ENCODE peak calls at places on chromosome 22, in eight cellular contexts. K is fibroblast of lung, F is adrenal gland, E is IMR-90, Z is spleen, W is lower lobe of right lung, U is tibial nerve, H is endodermal cell. G is an unnamed sample. For H3K27me3, the result is how much of the 10 kb centered on the place peaks cover.

GRCh38 chr22:24187731-24188644 is 6.7 kb downstream of the SUSD2 start:
- DNase-seq in U (no peak), E (no peak), W (no peak), Z (peak), F (no peak), K (no peak), H (no peak), G (no peak)

GRCh38 chr22:38872831-38873248 is 824 bp upstream of the CBX6 start:
- DNase-seq in W (peak), E (peak), Z (peak), U (no peak), H (peak), F (peak), K (peak), G (no peak)

GRCh38 chr22:17890245-17890671 is 116.0 kb upstream of the BID start:
- DNase-seq in E (peak), Z (no peak), F (peak), H (no peak), K (no peak), W (no peak), U (no peak), G (no peak)

GRCh38 chr22:39185601-39186012 is 33.1 kb upstream of the CBX7 start:
- DNase-seq in Z (peak), E (peak), W (peak), K (peak), F (no peak), U (no peak), H (peak), G (no peak)

GRCh38 chr22:42299586-42300285 is 29.3 kb upstream of the TCF20 start:
- DNase-seq in W (no peak), K (no peak), Z (peak), H (peak), F (peak), E (no peak), U (peak), G (no peak)

GRCh38 chr22:24601217-24602104 is 1.5 kb upstream of the GGT1 start:
- DNase-seq in U (no peak), Z (no peak), H (peak), K (no peak), W (peak), F (peak), E (no peak), G (no peak)

GRCh38 chr22:39472570-39473556 is 16.1 kb downstream of the MGAT3 start:
- DNase-seq in K (no peak), Z (no peak), W (no peak), F (no peak), E (no peak), H (no peak), U (no peak), G (no peak)

GRCh38 chr22:26884921-26885320 is 227.5 kb downstream of the MIAT start:
- DNase-seq in U (no peak), W (no peak), H (no peak), E (no peak), K (no peak), F (no peak), Z (no peak), G (no peak)

GRCh38 chr22:38843716-38844660 is at the start of gene NPTXR:
- DNase-seq in W (peak), U (no peak), H (peak), E (peak), F (peak), K (peak), Z (no peak), G (no peak)

GRCh38 chr22:34975721-34976120 is 90.2 kb upstream of the ISX start:
- DNase-seq in W (no peak), F (no peak), Z (no peak), E (no peak), H (peak), U (no peak), K (no peak), G (no peak)

GRCh38 chr22:48044484-48045060 is 1282.1 kb downstream of the TBC1D22A start:
- DNase-seq in F (no peak), W (no peak), H (no peak), Z (no peak), K (no peak), U (no peak), E (no peak), G (no peak)

GRCh38 chr22:40637181-40638150 is 947 bp upstream of the MRTFA start:
- DNase-seq in E (no peak), W (peak), Z (peak), K (no peak), U (peak), H (peak), F (peak), G (no peak)

GRCh38 chr22:38700271-38700788 is 413 bp downstream of the JOSD1 start:
- DNase-seq in Z (peak), H (no peak), W (peak), E (no peak), K (peak), U (no peak), F (peak), G (no peak)

GRCh38 chr22:27980424-27981148 is 61.5 kb upstream of the PITPNB start:
- DNase-seq in H (peak), U (no peak), K (no peak), Z (no peak), E (no peak), W (no peak), F (no peak), G (no peak)

GRCh38 chr22:41801147-41801819 is 804 bp downstream of the CCDC134 start:
- DNase-seq in F (no peak), Z (no peak), W (no peak), U (no peak), E (no peak), H (no peak), K (no peak), G (no peak)

GRCh38 chr22:20992056-20992442 is 9.9 kb downstream of the THAP7 start:
- DNase-seq in H (no peak), K (no peak), F (no peak), U (no peak), Z (no peak), E (no peak), W (no peak), G (no peak)

GRCh38 chr22:33898121-33898520 is 22.2 kb downstream of the LARGE1 start:
- DNase-seq in W (no peak), U (no peak), F (no peak), Z (no peak), H (no peak), K (no peak), E (no peak), G (no peak)

GRCh38 chr22:39239561-39240423 is 5.0 kb downstream of the PDGFB start:
- DNase-seq in U (no peak), E (no peak), Z (no peak), K (no peak), W (peak), H (no peak), F (no peak), G (no peak)

GRCh38 chr22:29396126-29396525 is 7.8 kb upstream of the AP1B1 start:
- DNase-seq in H (peak), U (no peak), Z (no peak), F (no peak), E (no peak), W (no peak), K (no peak), G (no peak)

GRCh38 chr22:29704528-29705285 is 15.1 kb upstream of the CABP7 start:
- DNase-seq in W (no peak), E (peak), H (no peak), Z (no peak), K (peak), U (peak), F (no peak), G (no peak)

GRCh38 chr22:17191163-17191562 is 28.1 kb downstream of the ADA2 start:
- DNase-seq in H (no peak), F (no peak), U (no peak), E (peak), Z (no peak), K (peak), W (no peak), G (no peak)

GRCh38 chr22:39215430-39216142 is 29.2 kb downstream of the PDGFB start:
- DNase-seq in K (no peak), F (no peak), E (no peak), Z (peak), H (peak), U (no peak), W (peak), G (no peak)

GRCh38 chr22:49155039-49155808 is 672.4 kb downstream of the BRD1 start:
- DNase-seq in W (no peak), F (no peak), K (no peak), E (no peak), U (no peak), Z (peak), H (no peak), G (no peak)

GRCh38 chr22:41096391-41096790 is 4.0 kb downstream of the EP300 start:
- DNase-seq in U (no peak), K (no peak), W (no peak), Z (no peak), E (no peak), H (no peak), F (no peak), G (no peak)

GRCh38 chr22:28015056-28015445 is 96.0 kb upstream of the PITPNB start:
- DNase-seq in F (peak), W (peak), Z (peak), U (no peak), H (no peak), E (no peak), K (no peak), G (no peak)

GRCh38 chr22:25390297-25391240 is 171.1 kb downstream of the CRYBB2 start:
- DNase-seq in W (no peak), H (no peak), E (no peak), F (no peak), K (no peak), U (no peak), Z (peak), G (no peak)

GRCh38 chr22:35648066-35649025 is at the start of gene APOL6:
- DNase-seq in E (peak), W (no peak), K (peak), Z (peak), F (peak), U (peak), H (no peak), G (no peak)

GRCh38 chr22:35838849-35839646 is 121.4 kb downstream of the APOL5 start:
- DNase-seq in F (peak), K (peak), H (peak), U (peak), E (peak), Z (no peak), W (no peak), G (no peak)

GRCh38 chr22:27613099-27614089 is 188.2 kb downstream of the MN1 start:
- DNase-seq in H (no peak), W (no peak), F (no peak), U (no peak), Z (no peak), E (no peak), K (no peak), G (no peak)

GRCh38 chr22:17945156-17945850 is 79.1 kb downstream of the MICAL3 start:
- DNase-seq in Z (no peak), U (no peak), K (no peak), E (no peak), W (no peak), F (peak), H (no peak), G (no peak)

GRCh38 chr22:33350391-33350955 is 292.3 kb upstream of the SYN3 start:
- DNase-seq in K (no peak), U (no peak), W (no peak), H (no peak), F (no peak), Z (no peak), E (no peak), G (no peak)

GRCh38 chr22:23376256-23376655 is 195.9 kb downstream of the BCR start:
- DNase-seq in W (no peak), F (no peak), Z (no peak), K (no peak), U (no peak), H (peak), E (no peak), G (peak)

GRCh38 chr22:28951969-28952521 is 68.7 kb downstream of the ZNRF3 start:
- DNase-seq in K (peak), E (peak), U (no peak), W (no peak), Z (no peak), F (no peak), H (peak), G (no peak)

GRCh38 chr22:35629406-35630234 is 12.5 kb upstream of the MB start:
- DNase-seq in F (peak), Z (no peak), K (peak), U (peak), W (peak), H (peak), E (peak), G (no peak)

GRCh38 chr22:41893591-41894375 is 21.1 kb downstream of the SHISA8 start:
- DNase-seq in Z (no peak), U (no peak), W (no peak), F (peak), K (no peak), E (no peak), H (no peak), G (no peak)

GRCh38 chr22:48217596-48217995 is 1455.1 kb downstream of the TBC1D22A start:
- DNase-seq in U (no peak), K (no peak), F (no peak), W (no peak), E (no peak), H (no peak), Z (no peak), G (no peak)

GRCh38 chr22:49111085-49111484 is 716.6 kb downstream of the BRD1 start:
- DNase-seq in Z (no peak), E (no peak), U (no peak), W (no peak), H (peak), F (no peak), K (no peak), G (no peak)

GRCh38 chr22:41241133-41241676 is 474 bp upstream of the CHADL start:
- DNase-seq in E (no peak), U (no peak), F (no peak), K (no peak), Z (no peak), H (no peak), W (no peak), G (no peak)

GRCh38 chr22:44362249-44363040 is 49.7 kb upstream of the SHISAL1 start:
- DNase-seq in Z (peak), E (peak), H (peak), K (peak), U (no peak), W (peak), F (no peak), G (no peak)

GRCh38 chr22:44361391-44362126 is 48.8 kb upstream of the SHISAL1 start:
- DNase-seq in U (no peak), E (no peak), W (peak), H (peak), Z (peak), F (no peak), K (no peak), G (no peak)

GRCh38 chr22:44363980-44364749 is 51.4 kb upstream of the SHISAL1 start:
- DNase-seq in Z (peak), U (no peak), E (no peak), H (peak), F (peak), W (peak), K (no peak), G (no peak)

GRCh38 chr22:44364750-44365118 is 52.0 kb upstream of the SHISAL1 start:
- DNase-seq in W (peak), Z (peak), F (no peak), U (no peak), K (no peak), H (peak), E (no peak), G (no peak)

DNA sequence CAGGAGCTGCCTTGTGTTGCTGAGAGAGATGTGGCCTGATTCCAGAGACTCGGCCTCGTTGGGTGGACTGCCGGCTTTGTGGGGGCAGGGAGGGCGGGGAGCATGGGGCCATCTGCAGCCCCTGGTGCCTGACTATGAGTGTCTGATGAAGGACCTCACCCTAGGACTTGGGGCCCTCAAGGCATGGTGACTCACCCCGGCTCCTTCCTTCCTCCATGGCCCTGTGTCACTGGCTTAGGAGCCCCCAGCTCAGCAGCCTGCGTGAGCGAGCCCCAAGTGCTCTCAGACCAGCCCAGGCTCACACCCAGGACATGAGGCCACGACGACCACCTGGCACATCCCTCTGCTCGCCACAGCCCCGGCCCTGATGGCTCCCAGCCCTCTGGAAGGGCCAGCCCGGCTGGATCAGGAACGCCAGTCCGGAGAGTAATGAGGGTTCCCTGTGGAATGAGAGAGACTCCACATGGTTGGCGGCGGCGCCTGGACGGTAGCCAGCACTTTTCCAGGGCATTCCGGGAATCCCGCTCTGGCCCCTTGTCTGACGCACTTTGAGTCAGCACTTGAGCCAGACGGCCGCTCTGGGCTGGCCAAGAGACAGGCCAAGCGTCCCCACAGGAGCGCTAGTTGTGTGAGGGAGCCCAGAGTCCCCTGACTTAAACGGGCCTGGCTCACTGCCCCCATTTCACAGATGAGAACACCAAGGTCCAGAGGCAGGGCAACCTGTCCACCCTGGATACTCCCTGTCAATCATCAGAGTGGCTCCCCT is 50.6 kb upstream of the SHISAL1 start:
- DNase-seq in K (peak), W (peak), U (peak), H (peak), F (peak), E (peak), Z (peak), G (no peak)
- H3K4me3 ChIP-seq in K (no peak), W (no peak), U (no peak), H (no peak), F (no peak), E (no peak), Z (no peak), G (no peak)

GRCh38 chr22:44274918-44275665 is 37.7 kb downstream of the SHISAL1 start:
- DNase-seq in F (no peak), U (no peak), W (no peak), E (no peak), H (peak), Z (peak), K (no peak), G (no peak)
- H3K27me3 ChIP-seq in F (under half), U (under half), W (under half), E (under half), H (under half), Z (under half), K (under half), G (under half)

DNA sequence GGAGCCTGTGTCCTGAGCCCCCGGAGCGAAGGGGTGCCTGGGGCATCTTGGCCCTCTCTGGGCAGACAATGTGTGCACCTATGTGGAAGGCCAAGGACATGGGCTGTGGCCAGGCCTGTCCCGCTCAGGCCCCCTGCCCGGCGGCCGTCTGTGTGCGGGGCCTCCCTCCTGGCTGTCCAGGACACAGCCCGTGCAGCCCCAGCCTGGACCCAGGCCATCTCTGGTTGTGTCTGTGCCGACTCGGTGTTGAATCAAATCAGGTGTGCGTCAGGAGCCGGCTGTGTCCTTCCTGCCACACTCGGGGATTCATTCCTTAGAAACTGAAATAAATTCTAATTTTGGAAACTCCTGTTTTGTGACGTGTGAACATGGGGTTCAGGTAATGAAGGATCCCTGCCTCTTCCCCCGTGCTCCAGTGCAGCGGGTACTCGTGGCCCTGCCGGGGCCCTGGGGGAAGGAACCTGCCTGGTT is 1.5 kb upstream of the SELENOO start:
- DNase-seq in U (no peak), H (no peak), F (no peak), E (no peak), W (no peak), Z (no peak), K (no peak), G (no peak)
- H3K27ac ChIP-seq in U (no peak), H (no peak), F (no peak), E (no peak), W (peak), Z (no peak), K (no peak), G (no peak)

DNA sequence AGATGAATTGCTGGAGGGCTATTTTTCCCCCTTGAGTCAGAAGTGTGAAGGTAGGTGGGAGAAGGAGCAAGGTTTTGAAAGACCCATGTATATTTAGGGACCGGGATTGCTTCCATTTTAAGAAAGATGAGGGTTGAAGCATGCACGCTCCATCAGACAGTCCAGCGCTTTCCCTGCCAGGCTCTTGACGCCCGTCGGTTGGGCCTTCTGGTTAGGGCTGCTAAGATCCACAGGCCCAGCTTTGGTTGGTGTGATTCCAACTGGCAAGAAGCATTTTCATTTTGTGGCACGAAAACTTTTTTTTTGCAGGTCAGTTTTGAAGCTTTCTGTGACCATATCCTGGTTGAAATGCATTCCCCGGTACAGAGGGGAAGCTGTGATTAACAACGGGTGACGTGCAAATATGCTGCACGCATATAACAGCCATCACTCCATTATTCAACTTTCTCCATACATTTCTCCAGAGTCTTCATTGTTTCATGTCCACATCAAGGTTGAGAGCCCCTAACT is 34.3 kb upstream of the MPPED1 start:
- DNase-seq in E (peak), H (peak), K (peak), F (no peak), W (peak), U (no peak), Z (no peak), G (no peak)
- H3K4me3 ChIP-seq in E (no peak), H (no peak), K (no peak), F (no peak), W (no peak), U (no peak), Z (no peak), G (no peak)

GRCh38 chr22:19646383-19646782 is 67.9 kb upstream of the SEPTIN5 start:
- DNase-seq in Z (no peak), F (no peak), U (no peak), H (peak), W (no peak), E (no peak), K (no peak), G (no peak)
- H3K27me3 ChIP-seq in Z (under half), F (under half), U (under half), H (under half), W (under half), E (under half), K (under half), G (under half)

DNA sequence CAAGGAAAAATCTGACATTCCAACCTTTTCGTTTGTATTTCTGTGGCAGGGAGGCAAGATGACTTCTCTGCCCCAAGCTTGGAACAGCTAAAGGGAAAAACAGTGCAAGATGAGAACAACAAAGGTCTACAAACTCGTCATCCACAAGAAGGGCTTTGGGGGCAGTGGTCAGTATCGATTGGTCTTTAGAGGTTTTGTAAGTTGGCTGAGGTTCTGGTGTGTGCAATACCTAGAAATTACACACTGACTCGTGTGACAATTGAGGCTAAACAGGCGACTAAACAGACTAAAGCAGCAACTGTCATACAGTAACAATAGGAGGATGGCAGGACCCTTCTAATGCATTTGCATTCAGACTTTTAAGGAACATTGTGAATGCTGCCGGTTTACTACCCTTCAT is 994 bp downstream of the DEPDC5 start:
- DNase-seq in F (no peak), E (no peak), U (no peak), H (no peak), W (no peak), Z (no peak), K (no peak), G (no peak)
- H3K27ac ChIP-seq in F (peak), E (no peak), U (peak), H (no peak), W (peak), Z (peak), K (no peak), G (no peak)

G was measured in iPS DF 6.9.